ENCODE peak calls at places on chromosomes 11 and 22, in ten cellular contexts. One of them, this sample, is unnamed.

GRCh38 chr22:24054356-24054755 is 43.3 kb downstream of the CABIN1 start:
- DNase-seq in glomerular endothelial cell: no peak
- DNase-seq in NCI-H1436: no peak
- DNase-seq in T-cell: no peak
- DNase-seq in hypothalamus: no peak
- DNase-seq in NCI-H82: no peak
- DNase-seq in EL: peak
- DNase-seq in NT2/D1: no peak
- DNase-seq in memory B cell: no peak
- DNase-seq in A172: no peak
- DNase-seq in this sample: no peak

GRCh38 chr11:110428040-110428439 is 1.7 kb upstream of the FDX1 start:
- DNase-seq in glomerular endothelial cell: no peak
- DNase-seq in NCI-H1436: no peak
- DNase-seq in T-cell: no peak
- DNase-seq in hypothalamus: no peak
- DNase-seq in NCI-H82: no peak
- DNase-seq in EL: no peak
- DNase-seq in NT2/D1: no peak
- DNase-seq in memory B cell: no peak
- DNase-seq in A172: no peak
- DNase-seq in this sample: no peak

GRCh38 chr11:10488581-10489443 is 33.7 kb downstream of the AMPD3 start:
- DNase-seq in glomerular endothelial cell: no peak
- DNase-seq in NCI-H1436: no peak
- DNase-seq in T-cell: no peak
- DNase-seq in hypothalamus: no peak
- DNase-seq in NCI-H82: no peak
- DNase-seq in EL: no peak
- DNase-seq in NT2/D1: no peak
- DNase-seq in memory B cell: peak
- DNase-seq in A172: no peak
- DNase-seq in this sample: peak

GRCh38 chr22:36901411-36902142 is 11.9 kb upstream of the CSF2RB start:
- DNase-seq in glomerular endothelial cell: no peak
- DNase-seq in NCI-H1436: no peak
- DNase-seq in T-cell: no peak
- DNase-seq in hypothalamus: no peak
- DNase-seq in NCI-H82: no peak
- DNase-seq in EL: no peak
- DNase-seq in NT2/D1: no peak
- DNase-seq in memory B cell: no peak
- DNase-seq in A172: no peak
- DNase-seq in this sample: peak

GRCh38 chr22:32476804-32477203 is 2.2 kb downstream of the FBXO7 start:
- DNase-seq in glomerular endothelial cell: no peak
- DNase-seq in NCI-H1436: no peak
- DNase-seq in T-cell: no peak
- DNase-seq in hypothalamus: no peak
- DNase-seq in NCI-H82: no peak
- DNase-seq in EL: no peak
- DNase-seq in NT2/D1: no peak
- DNase-seq in memory B cell: no peak
- DNase-seq in A172: no peak
- DNase-seq in this sample: no peak

GRCh38 chr11:75480890-75481190 is 44.9 kb downstream of the GDPD5 start:
- DNase-seq in glomerular endothelial cell: no peak
- DNase-seq in NCI-H1436: no peak
- DNase-seq in T-cell: no peak
- DNase-seq in hypothalamus: no peak
- DNase-seq in NCI-H82: no peak
- DNase-seq in EL: no peak
- DNase-seq in NT2/D1: no peak
- DNase-seq in memory B cell: no peak
- DNase-seq in A172: no peak
- DNase-seq in this sample: no peak

GRCh38 chr11:7421136-7421535 is 64.2 kb upstream of the OLFML1 start:
- DNase-seq in glomerular endothelial cell: no peak
- DNase-seq in NCI-H1436: no peak
- DNase-seq in T-cell: no peak
- DNase-seq in hypothalamus: no peak
- DNase-seq in NCI-H82: no peak
- DNase-seq in EL: peak
- DNase-seq in NT2/D1: no peak
- DNase-seq in memory B cell: no peak
- DNase-seq in A172: no peak
- DNase-seq in this sample: no peak

GRCh38 chr22:22896601-22897000 is 9.0 kb downstream of the IGLL5 start:
- DNase-seq in glomerular endothelial cell: no peak
- DNase-seq in NCI-H1436: no peak
- DNase-seq in T-cell: no peak
- DNase-seq in hypothalamus: no peak
- DNase-seq in NCI-H82: no peak
- DNase-seq in EL: no peak
- DNase-seq in NT2/D1: no peak
- DNase-seq in memory B cell: no peak
- DNase-seq in A172: no peak
- DNase-seq in this sample: no peak

GRCh38 chr22:37032535-37033460 is 13.3 kb downstream of the MPST start:
- DNase-seq in glomerular endothelial cell: no peak
- DNase-seq in NCI-H1436: no peak
- DNase-seq in T-cell: no peak
- DNase-seq in hypothalamus: no peak
- DNase-seq in NCI-H82: no peak
- DNase-seq in EL: peak
- DNase-seq in NT2/D1: no peak
- DNase-seq in memory B cell: no peak
- DNase-seq in A172: peak
- DNase-seq in this sample: no peak

GRCh38 chr11:5288912-5289525 is 12.7 kb downstream of the OR51B4 start:
- DNase-seq in glomerular endothelial cell: no peak
- DNase-seq in NCI-H1436: no peak
- DNase-seq in T-cell: no peak
- DNase-seq in hypothalamus: no peak
- DNase-seq in NCI-H82: no peak
- DNase-seq in EL: peak
- DNase-seq in NT2/D1: no peak
- DNase-seq in memory B cell: no peak
- DNase-seq in A172: no peak
- DNase-seq in this sample: no peak

GRCh38 chr22:19410941-19411689 is 20.4 kb downstream of the HIRA start:
- DNase-seq in glomerular endothelial cell: no peak
- DNase-seq in NCI-H1436: no peak
- DNase-seq in T-cell: no peak
- DNase-seq in hypothalamus: no peak
- DNase-seq in NCI-H82: no peak
- DNase-seq in EL: no peak
- DNase-seq in NT2/D1: no peak
- DNase-seq in memory B cell: no peak
- DNase-seq in A172: no peak
- DNase-seq in this sample: no peak

GRCh38 chr11:111330234-111330893 is 32.0 kb downstream of the POU2AF3 start:
- DNase-seq in glomerular endothelial cell: no peak
- DNase-seq in NCI-H1436: no peak
- DNase-seq in T-cell: no peak
- DNase-seq in hypothalamus: no peak
- DNase-seq in NCI-H82: no peak
- DNase-seq in EL: no peak
- DNase-seq in NT2/D1: no peak
- DNase-seq in memory B cell: no peak
- DNase-seq in A172: no peak
- DNase-seq in this sample: no peak

GRCh38 chr22:37309221-37310074 is 27.1 kb downstream of the CYTH4 start:
- DNase-seq in glomerular endothelial cell: no peak
- DNase-seq in NCI-H1436: no peak
- DNase-seq in T-cell: peak
- DNase-seq in hypothalamus: no peak
- DNase-seq in NCI-H82: no peak
- DNase-seq in EL: peak
- DNase-seq in NT2/D1: no peak
- DNase-seq in memory B cell: no peak
- DNase-seq in A172: peak
- DNase-seq in this sample: peak

GRCh38 chr11:111039982-111040381 is 205.5 kb upstream of the POU2AF2 start:
- DNase-seq in glomerular endothelial cell: no peak
- DNase-seq in NCI-H1436: no peak
- DNase-seq in T-cell: no peak
- DNase-seq in hypothalamus: no peak
- DNase-seq in NCI-H82: no peak
- DNase-seq in EL: no peak
- DNase-seq in NT2/D1: no peak
- DNase-seq in memory B cell: no peak
- DNase-seq in A172: no peak
- DNase-seq in this sample: no peak

This sample was measured in GM12878.